ENCODE peak calls at places on chromosomes 2 and 18, in six cellular contexts. O is heart right ventricle; B is astrocyte; W is HCT116; J is fibroblast of pulmonary artery; G is CD8-positive, alpha-beta T cell. F is an unnamed sample.
A peak's percentile ranks its signal among the peaks of the same experiment; 100 is the strongest.

GRCh38 chr2:189517847-189518535 is 62.6 kb downstream of the SLC40A1 start:
- DNase-seq in B (peak; percentile 70), W (no peak), O (no peak), J (peak; percentile 52), G (no peak), F (no peak)

GRCh38 chr2:44578401-44579135 is 216.8 kb downstream of the CAMKMT start:
- DNase-seq in O (no peak), B (peak; percentile 73), J (peak; percentile 91), W (no peak), G (no peak), F (no peak)

GRCh38 chr2:41116106-41116797 is 664.4 kb upstream of the SLC8A1 start:
- DNase-seq in O (no peak), W (no peak), J (no peak), G (no peak), B (peak; percentile 30), F (no peak)

GRCh38 chr2:176931588-176932563 is 280.7 kb upstream of the HNRNPA3 start:
- DNase-seq in W (peak; percentile 41), B (no peak), O (no peak), G (no peak), J (peak; percentile 11), F (peak; percentile 12)

GRCh38 chr2:216083464-216084279 is 2.0 kb downstream of the TMEM169 start:
- DNase-seq in J (peak; percentile 53), W (no peak), G (no peak), O (no peak), B (peak; percentile 97), F (no peak)

GRCh38 chr2:10721344-10722251 is at the start of gene ATP6V1C2:
- DNase-seq in B (no peak), W (no peak), G (no peak), J (no peak), O (no peak), F (no peak)

GRCh38 chr18:40055262-40055661 is 1899.8 kb upstream of the PIK3C3 start:
- DNase-seq in W (no peak), J (peak; percentile 4), O (no peak), G (no peak), B (peak; percentile 2), F (no peak)

GRCh38 chr2:169050476-169051240 is 18.7 kb upstream of the DHRS9 start:
- DNase-seq in W (no peak), B (peak; percentile 62), O (no peak), G (no peak), J (peak; percentile 56), F (no peak)

GRCh38 chr2:157246212-157247067 is 11.1 kb upstream of the GALNT5 start:
- DNase-seq in O (no peak), J (peak; percentile 80), B (peak; percentile 95), W (peak; percentile 58), G (no peak), F (peak; percentile 59)

GRCh38 chr2:58540680-58541079 is 299.6 kb upstream of the FANCL start:
- DNase-seq in W (no peak), B (no peak), O (no peak), J (no peak), G (no peak), F (no peak)

DNA sequence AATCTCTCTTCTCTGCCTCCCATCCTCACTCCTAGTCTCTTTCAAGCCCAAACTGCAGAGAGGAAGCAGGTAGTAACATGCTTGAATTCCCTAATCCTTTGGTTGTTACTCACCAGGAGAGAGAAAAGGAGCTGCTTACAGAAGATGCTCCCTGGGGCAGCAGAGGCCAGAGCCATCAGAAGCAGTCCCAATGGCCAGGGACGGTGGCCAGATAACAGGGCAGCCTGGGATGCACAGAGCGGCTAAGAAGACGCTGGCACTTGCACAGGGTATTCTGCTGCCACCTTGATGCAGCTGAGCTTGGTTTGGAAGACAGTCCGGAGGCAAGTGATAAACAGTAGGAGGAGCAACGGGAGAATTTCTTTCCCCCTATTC is 250 bp downstream of the DSC1 start:
- DNase-seq in W (no peak), O (no peak), G (no peak), B (no peak), J (no peak), F (no peak)
- H3K4me3 ChIP-seq in W (no peak overlapping the region), O (no peak overlapping the region), G (peak overlapping the region; percentile 61), B (no peak overlapping the region), J (no peak overlapping the region), F (no peak overlapping the region)

DNA sequence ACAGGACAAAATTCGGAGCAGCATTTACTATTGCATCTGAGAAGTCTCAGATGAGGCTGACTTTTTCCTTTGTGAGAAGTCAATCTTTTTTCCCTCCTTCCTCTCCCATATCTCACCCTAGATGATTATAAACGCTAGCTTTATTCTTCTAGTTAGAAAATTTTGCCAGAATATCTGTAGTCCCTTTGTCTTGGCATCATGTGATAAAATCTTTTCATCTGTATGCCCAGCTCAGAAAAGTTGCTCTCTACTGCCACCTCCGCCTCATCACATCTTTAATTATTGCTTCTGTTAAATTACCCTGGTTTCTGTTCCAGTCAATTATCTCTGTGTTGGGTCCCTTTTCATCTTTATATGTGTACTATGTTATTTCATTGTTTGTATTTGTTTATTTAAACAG is 210.8 kb upstream of the SLC35G4 start:
- DNase-seq in J (peak; percentile 3), B (no peak), G (no peak), O (no peak), W (peak; percentile 4), F (no peak)
- TF ChIP-seq CTCF in J (peak; percentile 18), B (peak; percentile 11), G (no peak), O (no peak), W (peak; percentile 56), F (peak; percentile 22)

DNA sequence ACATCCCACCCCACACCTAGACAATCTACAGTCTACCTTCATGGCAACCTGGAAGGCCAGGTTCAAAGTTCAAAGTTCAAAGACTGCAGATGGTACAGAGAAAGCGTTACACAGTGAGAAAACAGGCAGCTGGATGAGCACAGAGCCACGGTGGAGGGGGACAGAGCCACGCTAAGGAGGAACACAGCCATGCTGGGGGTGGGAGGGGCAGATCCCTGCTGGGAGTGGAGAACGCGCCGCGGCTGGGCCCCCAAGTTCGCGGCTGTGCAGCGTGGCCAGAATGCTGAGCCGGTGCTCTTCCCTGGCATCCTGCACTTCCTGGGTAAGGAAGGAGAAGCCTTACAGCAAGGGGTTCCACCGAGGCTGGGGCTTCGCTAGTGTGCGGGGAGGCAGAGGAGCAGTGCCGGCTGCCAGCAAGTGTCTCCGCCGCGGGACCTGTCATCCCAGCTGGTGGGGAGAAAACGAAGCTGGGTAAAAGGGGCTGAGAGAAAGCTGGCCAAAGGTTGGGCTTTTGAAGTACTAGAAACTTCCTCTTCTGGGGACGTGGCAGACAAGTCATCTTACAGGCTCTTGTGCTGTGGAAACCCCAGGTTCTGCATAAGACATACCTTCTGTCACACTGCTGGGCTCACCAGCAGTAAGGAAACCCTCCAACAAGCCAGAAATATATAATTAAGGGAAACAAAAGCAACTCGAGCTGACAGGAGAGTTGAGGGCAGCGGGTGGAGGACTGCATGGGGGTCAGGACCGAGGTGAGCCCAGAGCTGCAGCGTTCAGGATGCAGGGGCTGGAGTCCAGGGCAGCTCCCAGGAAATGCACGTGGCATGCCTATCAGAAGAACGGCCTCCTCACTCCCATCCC is 115.5 kb downstream of the HDAC4 start:
- DNase-seq in J (peak; percentile 17), O (no peak), W (no peak), B (peak; percentile 47), G (no peak), F (no peak)
- H3K4me3 ChIP-seq in J (no peak overlapping the region), O (peak overlapping the region; percentile 24), W (no peak overlapping the region), B (no peak overlapping the region), G (peak overlapping the region; percentile 46), F (no peak overlapping the region)

DNA sequence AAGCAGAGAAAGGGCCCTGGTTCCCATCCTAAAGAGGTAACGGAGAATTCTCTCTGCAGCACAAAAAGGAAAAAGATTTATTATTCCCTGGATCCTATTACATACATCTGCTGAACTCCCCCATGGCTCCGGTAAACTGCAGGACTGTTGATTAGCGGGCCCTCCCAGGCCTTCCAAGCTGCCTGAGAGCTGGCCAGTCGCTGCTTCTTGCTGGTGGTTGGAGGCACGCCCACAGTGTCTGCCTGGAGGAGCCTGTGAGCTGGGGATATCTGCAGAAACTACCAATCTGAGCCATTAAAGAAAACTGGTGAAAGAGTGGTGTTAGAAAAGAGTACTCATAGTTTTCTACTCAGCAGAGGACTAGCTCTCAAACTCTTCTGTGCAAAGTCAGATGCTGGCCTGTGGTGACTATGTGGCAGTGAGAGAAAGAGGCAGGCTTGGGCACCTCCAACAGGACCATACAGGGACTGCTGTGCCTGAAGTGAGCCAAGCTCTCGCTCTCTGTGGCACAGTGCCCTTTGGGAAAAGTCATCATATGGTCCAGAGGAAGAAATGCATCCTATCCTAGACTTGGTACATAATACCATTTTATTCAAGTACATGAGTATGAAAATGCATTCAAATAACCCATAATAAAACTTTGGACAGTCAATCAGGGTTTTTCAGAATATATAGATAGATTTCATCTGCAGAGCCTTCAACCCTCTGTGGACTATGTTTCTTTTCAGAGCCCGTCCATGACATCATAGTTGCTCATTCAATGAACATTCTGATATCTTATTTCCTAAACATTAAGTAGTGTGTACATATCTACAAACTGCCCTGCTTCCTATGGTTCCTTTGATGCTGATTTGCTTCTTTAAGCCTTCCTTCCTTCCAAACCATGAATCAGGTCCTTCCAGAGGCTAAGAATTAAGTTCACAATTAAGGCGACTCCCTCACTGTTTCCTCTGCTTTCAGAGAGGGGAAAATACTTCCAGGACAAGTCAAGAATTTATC is 242.0 kb upstream of the LYPD1 start:
- DNase-seq in W (no peak), O (peak; percentile 6), B (peak; percentile 46), J (peak; percentile 39), G (no peak), F (no peak)
- TF ChIP-seq CTCF in W (no peak), O (peak; percentile 8), B (no peak), J (no peak), G (no peak), F (no peak)

GRCh38 chr2:101993772-101994171 is 2.0 kb downstream of the IL1R2 start:
- DNase-seq in G (no peak), W (no peak), B (no peak), J (no peak), O (no peak), F (no peak)
- H3K4me3 ChIP-seq in G (no peak overlapping the region), W (no peak overlapping the region), B (no peak overlapping the region), J (no peak overlapping the region), O (no peak overlapping the region), F (no peak overlapping the region)

GRCh38 chr18:4453712-4454547 is 1.2 kb downstream of the DLGAP1 start:
- DNase-seq in B (no peak), G (no peak), J (no peak), W (no peak), O (no peak), F (no peak)
- TF ChIP-seq CTCF in B (no peak), G (no peak), J (no peak), W (no peak), O (no peak), F (no peak)

F was measured in HFF-Myc.